ENCODE peak calls at places on chromosomes 12 and 14, in four cellular contexts. O is thoracic aorta, W is mesothelial cell of epicardium, M is GM13977. V is an unnamed sample.

GRCh38 chr12:107449891-107450290 is 235.7 kb upstream of the PWP1 start:
- DNase-seq in O (no peak), W (no peak), M (no peak), V (no peak)

GRCh38 chr14:30621354-30621953 is 665 bp upstream of the SCFD1 start:
- DNase-seq in O (no peak), W (no peak), M (no peak), V (peak; percentile 23)

GRCh38 chr12:8493084-8493483 is 20.2 kb upstream of the CLEC4D start:
- DNase-seq in O (no peak), W (no peak), M (peak; percentile 65), V (peak; percentile 82)

GRCh38 chr12:93990832-93991748 is 157.3 kb upstream of the PLXNC1 start:
- DNase-seq in O (no peak), W (peak; percentile 45), M (no peak), V (no peak)

GRCh38 chr12:4133029-4133428 is 140.5 kb upstream of the CCND2 start:
- DNase-seq in O (no peak), W (no peak), M (no peak), V (no peak)

GRCh38 chr12:116027551-116027821 is 250.0 kb downstream of the MED13L start:
- DNase-seq in O (no peak), W (no peak), M (no peak), V (no peak)

GRCh38 chr14:100529561-100530031 is 57.6 kb downstream of the BEGAIN start:
- DNase-seq in O (no peak), W (no peak), M (no peak), V (no peak)

GRCh38 chr14:50892255-50892654 is 20.4 kb downstream of the ABHD12B start:
- DNase-seq in O (no peak), W (no peak), M (no peak), V (no peak)

GRCh38 chr14:89302396-89302950 is 114.6 kb downstream of the FOXN3 start:
- DNase-seq in O (no peak), W (no peak), M (no peak), V (no peak)

GRCh38 chr12:53714004-53714403 is 13.2 kb downstream of the CALCOCO1 start:
- DNase-seq in O (no peak), W (no peak), M (no peak), V (no peak)

GRCh38 chr14:59454131-59454530 is 11.0 kb downstream of the GPR135 start:
- DNase-seq in O (peak; percentile 25), W (no peak), M (no peak), V (no peak)

GRCh38 chr14:81485372-81485771 is 48.3 kb downstream of the SEL1L start:
- DNase-seq in O (no peak), W (no peak), M (no peak), V (peak; percentile 26)

GRCh38 chr12:26101833-26102232 is 23.0 kb downstream of the BHLHE41 start:
- DNase-seq in O (no peak), W (no peak), M (no peak), V (no peak)

GRCh38 chr14:56059054-56059453 is 59.2 kb upstream of the PELI2 start:
- DNase-seq in O (no peak), W (no peak), M (no peak), V (no peak)

GRCh38 chr14:57962293-57962996 is 96.6 kb upstream of the SLC35F4 start:
- DNase-seq in O (no peak), W (no peak), M (no peak), V (no peak)

GRCh38 chr14:96986701-96987474 is 189.7 kb downstream of the VRK1 start:
- DNase-seq in O (no peak), W (no peak), M (no peak), V (peak; percentile 28)

GRCh38 chr12:1840981-1841425 is 20.6 kb downstream of the LRTM2 start:
- DNase-seq in O (no peak), W (no peak), M (no peak), V (no peak)

GRCh38 chr12:53938276-53939140 is at the start of gene HOXC13:
- DNase-seq in O (no peak), W (peak; percentile 90), M (peak; percentile 65), V (peak; percentile 54)

GRCh38 chr12:57614178-57614947 is 3.1 kb downstream of the ARHGEF25 start:
- DNase-seq in O (no peak), W (no peak), M (peak; percentile 89), V (peak; percentile 49)

GRCh38 chr14:20302042-20302761 is 3.5 kb downstream of the TTC5 start:
- DNase-seq in O (no peak), W (no peak), M (no peak), V (no peak)

GRCh38 chr12:29889737-29890136 is 106.0 kb upstream of the TMTC1 start:
- DNase-seq in O (no peak), W (no peak), M (peak; percentile 15), V (peak; percentile 44)

GRCh38 chr14:95786566-95786965 is 72.6 kb upstream of the TCL1A start:
- DNase-seq in O (no peak), W (no peak), M (no peak), V (no peak)

GRCh38 chr12:47741340-47741703 is 16.0 kb upstream of the ENDOU start:
- DNase-seq in O (no peak), W (no peak), M (no peak), V (peak; percentile 83)

GRCh38 chr12:47739297-47739696 is 14.0 kb upstream of the ENDOU start:
- DNase-seq in O (no peak), W (no peak), M (no peak), V (no peak)

GRCh38 chr12:47737936-47738335 is 12.6 kb upstream of the ENDOU start:
- DNase-seq in O (no peak), W (no peak), M (no peak), V (no peak)

GRCh38 chr12:47740536-47741339 is 15.4 kb upstream of the ENDOU start:
- DNase-seq in O (no peak), W (no peak), M (no peak), V (no peak)

GRCh38 chr12:47739959-47740358 is 14.7 kb upstream of the ENDOU start:
- DNase-seq in O (no peak), W (no peak), M (peak; percentile 78), V (no peak)
- TF ChIP-seq CTCF in O (no peak), W (no peak), M (peak; percentile 17), V (no peak)

DNA sequence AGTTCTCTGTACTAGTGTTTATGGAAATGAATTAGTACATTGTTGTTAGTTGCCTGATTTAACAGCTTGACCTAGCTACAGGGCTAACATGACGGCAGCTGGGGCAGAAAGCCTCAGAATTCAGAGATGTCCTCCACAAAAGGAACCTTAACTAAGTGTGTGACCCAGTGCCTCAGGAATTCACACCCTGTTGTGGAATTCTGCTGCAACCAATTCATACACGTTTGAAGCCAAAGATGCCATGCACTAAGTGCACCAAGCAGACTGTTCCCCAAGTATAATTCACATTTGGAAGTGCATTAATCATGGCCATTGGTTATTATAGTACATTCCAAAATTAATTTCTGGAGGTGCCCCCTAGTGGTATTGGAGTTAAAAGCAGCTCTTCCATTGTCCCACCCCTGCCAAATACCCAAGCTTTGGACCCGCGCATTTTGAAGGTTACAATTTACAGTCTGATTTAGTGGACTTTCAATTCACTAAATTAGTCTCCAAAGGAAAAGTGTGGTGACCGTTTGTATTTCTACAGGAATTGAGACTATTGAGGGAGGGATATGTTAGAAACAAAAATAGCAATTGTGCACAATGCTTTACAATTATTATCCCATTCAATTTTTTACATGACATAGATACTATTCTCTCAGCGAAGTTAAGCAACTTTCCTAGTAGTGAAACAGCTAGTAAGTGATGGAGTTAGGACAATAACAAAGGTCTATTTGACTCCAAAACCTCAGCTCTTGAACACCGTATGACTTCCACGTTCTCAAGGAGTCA is 85.9 kb downstream of the PAX9 start:
- DNase-seq in O (no peak), W (no peak), M (peak; percentile 17), V (no peak)
- TF ChIP-seq CTCF in O (no peak), W (peak; percentile 71), M (peak; percentile 53), V (no peak)

DNA sequence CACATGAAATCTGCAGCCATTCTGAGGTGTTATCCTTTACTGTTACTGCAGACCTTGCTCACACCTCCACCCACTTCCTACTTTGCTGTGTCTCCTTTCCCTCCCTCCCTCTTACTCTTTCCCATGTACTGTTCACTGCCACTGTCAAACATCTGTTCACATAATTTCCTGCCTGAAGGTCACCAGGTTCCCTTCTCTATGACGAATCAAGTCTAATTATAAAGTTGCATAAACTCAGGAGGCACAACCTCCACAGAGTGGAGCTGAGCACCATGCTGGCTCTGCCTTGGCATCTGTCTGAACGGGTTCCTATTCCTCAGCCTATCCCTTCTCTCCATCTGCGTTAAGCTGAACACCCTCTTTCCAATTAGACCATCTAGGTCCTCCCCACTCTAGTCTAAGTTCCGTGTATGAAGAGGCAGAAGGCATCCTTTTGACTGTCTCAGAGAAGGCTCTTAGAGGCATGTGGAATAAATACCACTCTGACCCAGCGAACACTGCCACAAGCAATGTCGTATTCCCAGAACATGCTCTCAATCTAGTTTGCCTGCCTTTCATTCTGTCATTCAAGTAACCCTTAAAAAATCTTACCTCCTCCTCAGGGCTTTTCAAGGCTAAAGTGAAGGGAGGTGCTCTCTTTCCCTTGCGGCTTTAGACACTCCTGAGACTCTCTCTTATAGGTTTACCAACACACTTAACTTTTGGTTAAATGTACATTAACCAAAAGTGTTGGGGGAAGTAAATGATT is 48.7 kb downstream of the ACADS start:
- DNase-seq in O (no peak), W (no peak), M (no peak), V (peak; percentile 18)
- TF ChIP-seq CTCF in O (no peak), W (no peak), M (no peak), V (no peak)

GRCh38 chr12:499837-500458 is 40.2 kb downstream of the B4GALNT3 start:
- DNase-seq in O (no peak), W (no peak), M (no peak), V (no peak)
- TF ChIP-seq CTCF in O (peak; percentile 63), W (no peak), M (no peak), V (no peak)

V was measured in activated CD8-positive, alpha-beta T cell treated with anti-CD3 and anti-CD28 coated beads for 36 hours.